ENCODE peak calls at places on chromosomes 6 and 20, in four cellular contexts. W, A, F and J are unnamed samples.

GRCh38 chr6:29762051-29762450 is 38.8 kb downstream of the HLA-F start:
- DNase-seq in W (no peak), A (no peak), F (no peak), J (no peak)

GRCh38 chr6:167826230-167827061 is at the start of gene AFDN:
- DNase-seq in W (peak), A (no peak), F (peak), J (peak)

GRCh38 chr6:33815854-33816253 is 12.1 kb upstream of the MLN start:
- DNase-seq in W (peak), A (peak), F (peak), J (peak)

GRCh38 chr6:31356946-31357466 is at the start of gene HLA-B:
- DNase-seq in W (peak), A (peak), F (peak), J (peak)

GRCh38 chr6:49713346-49713745 is at the start of gene CRISP2:
- DNase-seq in W (no peak), A (no peak), F (no peak), J (no peak)

GRCh38 chr6:16292942-16293341 is 54.6 kb downstream of the GMPR start:
- DNase-seq in W (no peak), A (no peak), F (no peak), J (no peak)

GRCh38 chr6:36858407-36858981 is 16.1 kb downstream of the PPIL1 start:
- DNase-seq in W (no peak), A (no peak), F (no peak), J (no peak)

GRCh38 chr6:148311849-148312669 is 30.6 kb upstream of the SASH1 start:
- DNase-seq in W (no peak), A (no peak), F (no peak), J (no peak)

GRCh38 chr20:24535956-24536730 is 66.7 kb downstream of the SYNDIG1 start:
- DNase-seq in W (no peak), A (no peak), F (no peak), J (no peak)

GRCh38 chr6:25318589-25318988 is 39.4 kb downstream of the CARMIL1 start:
- DNase-seq in W (no peak), A (no peak), F (no peak), J (no peak)

GRCh38 chr20:4472906-4473305 is 248.8 kb upstream of the PRND start:
- DNase-seq in W (no peak), A (no peak), F (no peak), J (no peak)

GRCh38 chr20:48613926-48614325 is 213.9 kb downstream of the PREX1 start:
- DNase-seq in W (no peak), A (no peak), F (no peak), J (no peak)

GRCh38 chr20:48609491-48609978 is 218.3 kb downstream of the PREX1 start:
- DNase-seq in W (no peak), A (no peak), F (no peak), J (no peak)

GRCh38 chr20:48612335-48612734 is 215.5 kb downstream of the PREX1 start:
- DNase-seq in W (no peak), A (no peak), F (no peak), J (no peak)

GRCh38 chr20:48607544-48607865 is 220.3 kb downstream of the PREX1 start:
- DNase-seq in W (no peak), A (no peak), F (no peak), J (no peak)

GRCh38 chr20:48610996-48611395 is 216.8 kb downstream of the PREX1 start:
- DNase-seq in W (no peak), A (no peak), F (no peak), J (no peak)
- H3K27ac ChIP-seq in W (no peak), A (no peak), F (no peak), J (no peak)

GRCh38 chr6:21947751-21948386 is 349.0 kb downstream of the PRL start:
- DNase-seq in W (no peak), A (no peak), F (no peak), J (no peak)
- H2AFZ ChIP-seq in W (no peak), A (no peak), F (no peak), J (no peak)

GRCh38 chr6:69699655-69700054 is 97.2 kb downstream of the LMBRD1 start:
- DNase-seq in W (no peak), A (no peak), F (no peak), J (no peak)
- H3K27ac ChIP-seq in W (no peak), A (no peak), F (no peak), J (no peak)

DNA sequence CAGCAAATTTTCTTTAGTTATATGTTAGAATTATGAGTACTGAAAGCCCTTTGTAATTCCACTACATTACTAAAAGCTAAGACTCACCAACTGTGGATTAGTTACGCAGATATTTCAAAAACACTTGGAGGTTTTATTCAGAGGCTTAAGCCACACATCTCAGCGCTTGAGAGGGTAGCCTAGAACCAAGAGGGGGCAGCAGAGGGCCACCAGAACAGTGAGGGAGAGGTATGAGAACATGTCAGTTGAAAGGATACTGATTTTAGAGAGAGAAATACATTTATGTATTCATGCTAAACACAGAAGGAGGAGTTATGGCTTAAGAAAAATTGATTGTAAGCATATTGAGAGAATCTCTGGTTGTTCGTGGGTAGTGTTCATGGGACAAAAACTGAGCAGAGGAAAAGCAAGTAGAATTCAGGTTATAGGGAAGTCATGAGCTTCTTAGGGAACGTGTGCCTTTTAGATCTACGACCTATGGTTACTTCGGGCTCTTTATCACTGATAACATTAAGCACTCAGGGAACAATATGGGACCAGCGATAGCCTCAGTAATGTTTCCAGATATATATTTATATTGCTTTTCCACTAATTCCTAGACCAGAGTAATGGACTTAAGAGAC is 20.4 kb upstream of the SERINC1 start:
- DNase-seq in W (peak), A (peak), F (peak), J (peak)
- H2AFZ ChIP-seq in W (no peak), A (no peak), F (no peak), J (no peak)

GRCh38 chr6:114171473-114171872 is 171.3 kb downstream of the HS3ST5 start:
- DNase-seq in W (no peak), A (no peak), F (no peak), J (no peak)

GRCh38 chr6:114169763-114170162 is 173.1 kb downstream of the HS3ST5 start:
- DNase-seq in W (no peak), A (no peak), F (no peak), J (no peak)

GRCh38 chr6:114170372-114170771 is 172.5 kb downstream of the HS3ST5 start:
- DNase-seq in W (no peak), A (no peak), F (no peak), J (no peak)

GRCh38 chr6:114170958-114171387 is 171.8 kb downstream of the HS3ST5 start:
- DNase-seq in W (no peak), A (no peak), F (no peak), J (no peak)

GRCh38 chr6:114167583-114168576 is 174.9 kb downstream of the HS3ST5 start:
- DNase-seq in W (no peak), A (no peak), F (peak), J (no peak)
- H3K27ac ChIP-seq in W (no peak), A (no peak), F (no peak), J (no peak)

DNA sequence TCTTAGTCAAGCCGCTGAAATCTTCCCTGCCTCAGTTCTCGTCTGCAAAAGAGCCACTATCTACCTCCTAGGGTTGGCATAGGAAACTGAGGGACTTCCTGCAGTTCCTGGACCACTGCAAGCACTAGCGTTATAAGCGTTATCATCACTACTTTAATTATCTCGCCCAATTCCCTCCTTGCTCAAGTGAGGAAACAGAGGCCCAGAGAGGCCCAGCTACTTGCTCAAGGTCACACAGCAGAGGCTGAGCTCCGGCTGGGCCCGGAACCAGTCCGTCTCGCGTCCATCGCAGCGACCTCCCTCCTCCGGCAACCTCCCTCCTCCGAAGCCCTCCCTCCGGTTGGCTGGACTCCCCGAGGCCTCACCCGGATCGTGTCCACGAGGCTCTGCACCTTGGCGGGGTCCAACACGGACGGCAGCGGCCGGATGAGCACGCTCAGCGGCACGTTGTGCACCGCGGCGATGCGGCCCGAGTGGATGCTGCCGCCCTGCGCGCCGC is 340 bp downstream of the SRXN1 start:
- DNase-seq in W (no peak), A (no peak), F (no peak), J (no peak)
- H2AFZ ChIP-seq in W (peak), A (no peak), F (peak), J (no peak)

GRCh38 chr6:121844898-121845297 is 409.5 kb downstream of the GJA1 start:
- DNase-seq in W (no peak), A (no peak), F (no peak), J (no peak)
- H3K27ac ChIP-seq in W (no peak), A (no peak), F (no peak), J (no peak)

GRCh38 chr6:77455271-77455670 is 8.0 kb downstream of the HTR1B start:
- DNase-seq in W (no peak), A (no peak), F (no peak), J (no peak)

GRCh38 chr6:77454386-77454785 is 8.9 kb downstream of the HTR1B start:
- DNase-seq in W (no peak), A (no peak), F (no peak), J (no peak)

GRCh38 chr6:77456531-77457248 is 6.6 kb downstream of the HTR1B start:
- DNase-seq in W (no peak), A (no peak), F (no peak), J (no peak)

GRCh38 chr6:77458421-77458820 is 4.9 kb downstream of the HTR1B start:
- DNase-seq in W (no peak), A (no peak), F (no peak), J (no peak)

DNA sequence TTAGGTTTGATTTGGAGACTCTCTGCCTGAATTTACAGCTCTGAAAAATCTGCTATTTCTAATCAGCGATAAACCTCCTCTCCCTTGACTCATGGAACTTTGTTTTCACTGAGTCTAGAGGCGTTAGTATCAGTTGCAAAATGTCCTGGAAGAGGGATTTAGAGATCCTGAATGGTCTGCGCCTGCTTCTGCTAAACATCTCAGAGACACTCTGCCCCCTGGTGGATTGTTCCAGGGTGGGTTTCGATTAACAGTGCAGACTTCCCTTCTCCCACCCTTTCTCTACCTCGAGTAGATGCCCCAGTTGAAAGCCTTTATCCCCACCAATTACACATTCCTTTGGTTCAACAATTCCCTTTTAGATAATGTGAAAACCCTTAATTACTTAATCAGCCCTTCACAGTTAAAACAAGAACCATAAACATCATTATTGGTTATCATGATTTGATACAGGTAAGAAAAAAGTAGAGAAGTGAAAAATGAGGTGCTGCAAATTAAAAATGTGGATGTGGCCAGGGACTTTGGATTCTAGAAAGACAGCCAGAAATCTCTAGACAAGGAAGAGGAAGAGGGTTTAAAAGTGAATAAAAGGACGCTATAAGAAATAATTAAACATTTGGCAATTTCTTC is 5.5 kb downstream of the HTR1B start:
- DNase-seq in W (peak), A (peak), F (peak), J (peak)
- H2AFZ ChIP-seq in W (no peak), A (no peak), F (no peak), J (no peak)